ENCODE peak calls at places on chromosomes 4 and X, in nine cellular contexts. X, K, S, J, W, P, M, Y and B are unnamed samples.

GRCh38 chrX:72280210-72280882 is 3.3 kb upstream of the RPS4X start:
- DNase-seq in X (no peak), K (peak; percentile 50), S (no peak), J (no peak), W (no peak), P (no peak), M (no peak), Y (no peak), B (no peak)

GRCh38 chr4:109005523-109005922 is 242.7 kb upstream of the ETNPPL start:
- DNase-seq in X (no peak), K (peak; percentile 61), S (no peak), J (no peak), W (no peak), P (no peak), M (no peak), Y (no peak), B (no peak)

GRCh38 chr4:118964891-118965411 is 76.3 kb downstream of the SYNPO2 start:
- DNase-seq in X (no peak), K (peak; percentile 61), S (no peak), J (no peak), W (no peak), P (peak; percentile 64), M (no peak), Y (no peak), B (no peak)

GRCh38 chrX:17860811-17861495 is at the start of gene RAI2:
- DNase-seq in X (peak; percentile 78), K (no peak), S (peak; percentile 46), J (no peak), W (no peak), P (peak; percentile 55), M (peak; percentile 22), Y (no peak), B (no peak)

GRCh38 chr4:5701971-5702370 is 6.4 kb downstream of the EVC2 start:
- DNase-seq in X (no peak), K (no peak), S (no peak), J (no peak), W (no peak), P (no peak), M (no peak), Y (no peak), B (no peak)

GRCh38 chr4:38190717-38191178 is 230.6 kb downstream of the PTTG2 start:
- DNase-seq in X (no peak), K (peak; percentile 74), S (no peak), J (no peak), W (no peak), P (no peak), M (no peak), Y (no peak), B (no peak)

GRCh38 chr4:15695240-15695699 is 7.6 kb upstream of the BST1 start:
- DNase-seq in X (peak; percentile 86), K (peak; percentile 92), S (no peak), J (no peak), W (no peak), P (no peak), M (no peak), Y (no peak), B (no peak)

GRCh38 chr4:55075823-55076418 is 49.5 kb downstream of the KDR start:
- DNase-seq in X (peak; percentile 56), K (peak; percentile 34), S (no peak), J (no peak), W (no peak), P (no peak), M (no peak), Y (no peak), B (no peak)

GRCh38 chr4:72690782-72691181 is 121.8 kb upstream of the ADAMTS3 start:
- DNase-seq in X (no peak), K (no peak), S (no peak), J (no peak), W (no peak), P (no peak), M (no peak), Y (no peak), B (no peak)

GRCh38 chr4:88244821-88245579 is 39.4 kb downstream of the PPM1K start:
- DNase-seq in X (no peak), K (no peak), S (no peak), J (no peak), W (no peak), P (no peak), M (peak; percentile 15), Y (no peak), B (no peak)

GRCh38 chr4:1502976-1503375 is 96.7 kb upstream of the NKX1-1 start:
- DNase-seq in X (peak; percentile 29), K (no peak), S (peak; percentile 21), J (peak; percentile 52), W (no peak), P (no peak), M (peak; percentile 3), Y (no peak), B (peak; percentile 18)

GRCh38 chr4:39319678-39320077 is 46.5 kb downstream of the RFC1 start:
- DNase-seq in X (no peak), K (peak; percentile 94), S (no peak), J (no peak), W (no peak), P (no peak), M (no peak), Y (no peak), B (no peak)

GRCh38 chr4:86846921-86847320 is 2.3 kb downstream of the SLC10A6 start:
- DNase-seq in X (no peak), K (no peak), S (no peak), J (no peak), W (no peak), P (no peak), M (no peak), Y (no peak), B (no peak)

GRCh38 chr4:79176351-79176750 is 149.5 kb downstream of the NAA11 start:
- DNase-seq in X (no peak), K (no peak), S (no peak), J (no peak), W (no peak), P (no peak), M (no peak), Y (no peak), B (no peak)

GRCh38 chr4:81885016-81885415 is 413.3 kb upstream of the RASGEF1B start:
- DNase-seq in X (no peak), K (no peak), S (no peak), J (no peak), W (no peak), P (no peak), M (no peak), Y (no peak), B (no peak)

GRCh38 chr4:87239821-87240220 is 19.4 kb upstream of the KLHL8 start:
- DNase-seq in X (no peak), K (no peak), S (no peak), J (no peak), W (no peak), P (no peak), M (no peak), Y (no peak), B (no peak)

GRCh38 chrX:13418126-13419091 is 98.6 kb upstream of the ATXN3L start:
- DNase-seq in X (no peak), K (peak; percentile 35), S (no peak), J (no peak), W (no peak), P (no peak), M (no peak), Y (no peak), B (no peak)

GRCh38 chrX:83008415-83008814 is 499.7 kb upstream of the POU3F4 start:
- DNase-seq in X (no peak), K (peak; percentile 5), S (no peak), J (no peak), W (no peak), P (no peak), M (no peak), Y (no peak), B (no peak)
- TF ChIP-seq CTCF in X (peak; percentile 78), K (peak; percentile 25), S (peak; percentile 52), J (peak; percentile 73), W (peak; percentile 12), P (no peak), M (no peak), Y (peak; percentile 50), B (peak; percentile 75)

DNA sequence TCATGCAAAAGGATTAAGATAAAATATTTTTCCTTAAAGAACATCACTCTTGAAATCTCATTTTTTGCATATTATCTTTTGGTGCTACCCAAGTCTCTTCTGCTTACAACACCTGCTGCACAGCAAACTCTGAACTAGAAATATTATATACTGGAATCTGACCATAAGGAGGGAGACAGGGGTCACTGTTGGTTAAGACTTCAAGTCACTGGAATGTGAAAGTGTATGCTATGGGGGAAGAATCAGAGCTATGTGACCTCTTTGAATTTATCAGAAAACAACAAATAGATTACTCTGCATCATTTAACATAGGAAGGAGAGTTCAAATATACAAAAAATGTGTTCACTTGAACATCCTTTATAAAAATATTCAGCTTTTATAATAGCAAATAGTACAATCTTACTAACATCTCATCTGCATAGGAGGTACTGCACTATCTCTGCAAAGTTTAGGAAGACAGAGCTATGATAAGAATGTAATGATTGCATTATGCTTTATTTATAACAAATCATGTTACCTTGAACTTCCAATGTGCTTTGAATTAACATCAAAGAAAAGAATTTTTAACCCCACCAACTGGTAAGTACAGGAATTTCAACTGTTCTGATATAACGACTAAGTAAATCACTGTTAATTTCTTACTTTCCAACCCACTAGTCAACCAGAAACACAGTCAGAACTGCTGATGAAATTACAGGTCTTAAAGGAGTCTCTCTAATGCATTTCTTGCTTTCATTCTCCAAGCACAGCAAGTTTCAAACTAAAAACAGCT is 69.8 kb downstream of the ZNF827 start:
- DNase-seq in X (no peak), K (peak; percentile 22), S (no peak), J (no peak), W (no peak), P (no peak), M (no peak), Y (no peak), B (no peak)
- TF ChIP-seq CTCF in X (peak; percentile 41), K (no peak), S (peak; percentile 18), J (peak; percentile 33), W (no peak), P (no peak), M (no peak), Y (no peak), B (peak; percentile 34)

GRCh38 chr4:20313237-20314030 is 61.7 kb downstream of the SLIT2 start:
- DNase-seq in X (peak; percentile 91), K (no peak), S (peak; percentile 29), J (no peak), W (no peak), P (no peak), M (peak; percentile 12), Y (peak; percentile 18), B (peak; percentile 39)
- TF ChIP-seq CTCF in X (peak; percentile 87), K (no peak), S (peak; percentile 13), J (peak; percentile 62), W (no peak), P (no peak), M (no peak), Y (no peak), B (no peak)

DNA sequence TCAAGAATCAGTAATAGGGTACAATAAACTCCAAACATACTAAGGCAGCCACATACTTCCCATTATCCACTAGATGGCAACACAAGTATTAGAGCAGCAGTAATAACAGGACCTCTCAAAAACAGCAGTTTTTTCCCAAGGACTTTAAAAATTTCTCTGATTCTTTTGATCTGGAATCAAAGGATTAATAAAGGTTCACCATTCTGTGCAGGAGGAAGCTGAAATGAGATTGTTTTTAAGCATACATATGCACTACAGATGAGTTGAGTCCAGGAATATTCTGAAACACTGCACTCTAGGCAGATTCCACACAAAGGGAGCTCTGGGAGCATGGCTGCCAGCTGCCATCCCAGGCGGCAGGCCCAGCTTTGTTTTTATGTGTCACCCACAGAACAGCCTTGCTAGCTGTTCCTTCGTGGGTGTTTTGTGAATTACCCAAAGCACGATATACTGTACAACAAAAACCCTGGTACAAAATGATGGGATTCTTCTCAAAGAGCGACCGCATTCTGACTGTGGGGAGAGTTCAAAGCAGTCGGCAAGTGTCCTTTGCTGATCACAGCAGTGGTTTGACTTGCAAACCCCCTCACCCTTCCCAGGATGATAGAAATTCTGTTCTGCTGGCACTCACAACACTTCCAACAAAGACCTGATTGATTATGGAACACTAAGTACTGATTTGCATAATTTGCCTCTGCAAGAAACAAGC is 61.0 kb downstream of the STX18 start:
- DNase-seq in X (no peak), K (peak; percentile 37), S (no peak), J (no peak), W (no peak), P (no peak), M (no peak), Y (no peak), B (no peak)
- TF ChIP-seq CTCF in X (peak; percentile 67), K (peak; percentile 54), S (peak; percentile 44), J (peak; percentile 80), W (no peak), P (no peak), M (no peak), Y (peak; percentile 12), B (peak; percentile 47)